ENCODE peak calls at places on chromosomes 7 and 10, in five cellular contexts. I is neuronal stem cell, T is H9, P is IMR-90, S is mesendoderm. X is an unnamed sample.

GRCh38 chr10:102645741-102646609 is 1.7 kb downstream of the TRIM8 start:
- DNase-seq in I (no peak), T (no peak), P (peak), S (peak), X (peak)

GRCh38 chr7:129101746-129102145 is 42.8 kb upstream of the TSPAN33 start:
- DNase-seq in I (no peak), T (no peak), P (no peak), S (no peak), X (no peak)

GRCh38 chr10:45379303-45379726 is 5.3 kb downstream of the ALOX5 start:
- DNase-seq in I (no peak), T (no peak), P (no peak), S (no peak), X (no peak)

GRCh38 chr7:128155100-128155763 is 85.8 kb upstream of the LEP start:
- DNase-seq in I (no peak), T (peak), P (no peak), S (peak), X (no peak)

GRCh38 chr7:100881136-100881535 is 6.2 kb downstream of the SRRT start:
- DNase-seq in I (no peak), T (no peak), P (no peak), S (no peak), X (no peak)

GRCh38 chr7:5423272-5423843 is at the start of gene TNRC18:
- DNase-seq in I (no peak), T (no peak), P (no peak), S (no peak), X (no peak)

GRCh38 chr7:95811846-95812445 is 39.6 kb downstream of the DYNC1I1 start:
- DNase-seq in I (no peak), T (no peak), P (no peak), S (no peak), X (no peak)

GRCh38 chr7:37740398-37740797 is 56.8 kb downstream of the GPR141 start:
- DNase-seq in I (no peak), T (no peak), P (no peak), S (no peak), X (no peak)

GRCh38 chr10:63633677-63634487 is 112.7 kb downstream of the REEP3 start:
- DNase-seq in I (no peak), T (no peak), P (peak), S (peak), X (peak)

GRCh38 chr10:132926777-132927650 is 15.4 kb downstream of the CFAP46 start:
- DNase-seq in I (no peak), T (no peak), P (no peak), S (no peak), X (no peak)

GRCh38 chr7:79376297-79377025 is 77.0 kb downstream of the MAGI2 start:
- DNase-seq in I (no peak), T (no peak), P (peak), S (no peak), X (peak)

GRCh38 chr7:141864765-141865447 is 23.6 kb upstream of the PRSS37 start:
- DNase-seq in I (no peak), T (no peak), P (no peak), S (no peak), X (no peak)

GRCh38 chr7:107967420-107967819 is 35.5 kb downstream of the LAMB1 start:
- DNase-seq in I (no peak), T (no peak), P (no peak), S (no peak), X (no peak)

GRCh38 chr10:58555170-58555929 is 42.7 kb downstream of the BICC1 start:
- DNase-seq in I (no peak), T (no peak), P (no peak), S (no peak), X (no peak)
- H4K8ac ChIP-seq in I (no peak), T (no peak), P (no peak), S (no peak), X (no peak)

DNA sequence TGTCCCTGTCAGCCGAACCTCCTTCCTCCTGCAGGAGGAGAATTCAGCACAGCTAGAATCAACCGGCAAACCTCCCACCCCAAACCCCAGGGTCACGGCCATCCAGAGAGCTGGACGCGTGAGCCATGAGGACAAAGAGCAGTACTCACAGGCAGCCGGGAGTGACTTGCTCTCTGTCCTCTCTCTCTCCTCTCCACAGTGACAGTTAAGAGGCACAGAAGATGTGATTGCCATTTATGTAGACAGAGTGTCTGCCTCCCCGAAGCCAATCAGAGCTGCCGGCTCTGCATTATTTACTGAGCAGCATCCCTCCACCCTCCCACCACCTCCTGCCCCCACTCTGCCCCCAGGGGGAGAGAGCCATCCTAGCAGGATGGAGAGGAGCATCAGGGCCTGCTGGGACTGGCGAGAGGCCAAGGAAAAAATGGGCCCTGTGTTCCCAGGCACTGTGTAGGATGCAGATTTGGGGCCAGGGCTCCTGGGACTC is 4.3 kb downstream of the DDC start:
- DNase-seq in I (no peak), T (no peak), P (no peak), S (peak), X (no peak)
- H4K8ac ChIP-seq in I (no peak), T (no peak), P (no peak), S (no peak), X (no peak)

GRCh38 chr10:68075550-68076004 is 494 bp upstream of the HERC4 start:
- DNase-seq in I (no peak), T (no peak), P (no peak), S (no peak), X (no peak)

GRCh38 chr10:68074775-68075549 is at the start of gene HERC4:
- DNase-seq in I (peak), T (peak), P (peak), S (peak), X (peak)

GRCh38 chr10:68073631-68074403 is 1.3 kb downstream of the HERC4 start:
- DNase-seq in I (no peak), T (no peak), P (peak), S (no peak), X (peak)

GRCh38 chr10:68077026-68077425 is 1.9 kb upstream of the HERC4 start:
- DNase-seq in I (no peak), T (no peak), P (no peak), S (no peak), X (no peak)

GRCh38 chr10:68074404-68074774 is 694 bp downstream of the HERC4 start:
- DNase-seq in I (no peak), T (no peak), P (no peak), S (no peak), X (no peak)
- H4K8ac ChIP-seq in I (no peak), T (no peak), P (peak), S (no peak), X (peak)

GRCh38 chr7:13879994-13880686 is 109.3 kb downstream of the ETV1 start:
- DNase-seq in I (no peak), T (no peak), P (peak), S (peak), X (no peak)

GRCh38 chr7:13878154-13878553 is 111.3 kb downstream of the ETV1 start:
- DNase-seq in I (no peak), T (no peak), P (no peak), S (no peak), X (no peak)

GRCh38 chr7:13882051-13882450 is 107.4 kb downstream of the ETV1 start:
- DNase-seq in I (no peak), T (no peak), P (no peak), S (no peak), X (no peak)

GRCh38 chr7:13880789-13881188 is 108.7 kb downstream of the ETV1 start:
- DNase-seq in I (no peak), T (no peak), P (peak), S (no peak), X (no peak)

GRCh38 chr7:13879143-13879542 is 110.3 kb downstream of the ETV1 start:
- DNase-seq in I (no peak), T (no peak), P (no peak), S (no peak), X (no peak)
- H4K8ac ChIP-seq in I (no peak), T (no peak), P (no peak), S (no peak), X (no peak)

DNA sequence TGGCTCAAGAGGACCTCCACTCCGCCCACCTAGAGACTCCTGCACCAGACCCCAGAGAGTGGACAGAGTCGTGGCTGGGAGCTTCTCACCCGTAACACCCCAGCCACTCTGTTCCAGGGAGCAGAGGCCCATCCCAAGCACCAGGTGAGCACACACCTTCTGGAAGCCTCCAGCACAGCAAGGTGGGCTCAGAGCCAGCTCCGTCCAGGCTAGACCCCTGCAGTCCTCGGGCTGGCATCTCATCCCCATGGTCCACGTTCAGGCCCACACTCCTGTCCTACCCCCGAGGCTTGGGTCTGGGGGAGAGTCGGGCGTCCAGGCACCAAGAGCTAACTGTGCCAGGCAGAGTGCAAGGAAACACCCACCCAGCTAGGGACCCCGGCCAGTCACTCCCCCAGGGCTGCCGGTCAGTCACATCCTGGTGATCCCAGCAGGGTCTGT is 13.2 kb downstream of the PDGFA start:
- DNase-seq in I (no peak), T (no peak), P (no peak), S (no peak), X (no peak)
- H4K8ac ChIP-seq in I (peak), T (no peak), P (no peak), S (no peak), X (no peak)

DNA sequence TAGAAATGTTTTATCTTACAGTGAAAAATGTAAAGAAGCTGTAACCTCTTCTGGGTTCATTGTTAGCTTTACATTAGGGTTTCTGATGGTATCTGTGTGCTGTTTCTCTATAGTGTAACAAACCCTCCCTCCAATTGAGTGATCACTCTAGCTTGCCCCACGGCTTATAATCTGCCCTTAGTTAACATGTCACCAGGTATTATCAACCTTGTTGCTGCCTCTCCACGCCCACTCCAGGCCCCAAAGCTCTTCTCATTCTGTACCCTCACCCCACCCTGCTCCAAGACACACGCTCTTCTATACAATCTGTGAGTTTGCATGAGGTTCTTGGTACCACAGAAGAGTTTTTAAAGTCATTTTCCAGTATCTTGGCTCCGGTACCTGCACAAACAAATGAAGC is 139.4 kb downstream of the ARID5B start:
- DNase-seq in I (no peak), T (no peak), P (no peak), S (no peak), X (no peak)
- H4K8ac ChIP-seq in I (no peak), T (no peak), P (no peak), S (no peak), X (no peak)

GRCh38 chr7:138238734-138239133 is 162.5 kb downstream of the AKR1D1 start:
- DNase-seq in I (no peak), T (no peak), P (no peak), S (no peak), X (no peak)

GRCh38 chr7:138243430-138243829 is 167.2 kb downstream of the AKR1D1 start:
- DNase-seq in I (peak), T (peak), P (no peak), S (peak), X (peak)

GRCh38 chr7:138237995-138238394 is 161.7 kb downstream of the AKR1D1 start:
- DNase-seq in I (no peak), T (no peak), P (no peak), S (peak), X (no peak)

GRCh38 chr7:138235207-138235606 is 158.9 kb downstream of the AKR1D1 start:
- DNase-seq in I (no peak), T (no peak), P (no peak), S (no peak), X (no peak)

GRCh38 chr7:138239244-138239643 is 163.0 kb downstream of the AKR1D1 start:
- DNase-seq in I (no peak), T (no peak), P (no peak), S (peak), X (peak)
- H4K8ac ChIP-seq in I (no peak), T (no peak), P (no peak), S (no peak), X (no peak)

DNA sequence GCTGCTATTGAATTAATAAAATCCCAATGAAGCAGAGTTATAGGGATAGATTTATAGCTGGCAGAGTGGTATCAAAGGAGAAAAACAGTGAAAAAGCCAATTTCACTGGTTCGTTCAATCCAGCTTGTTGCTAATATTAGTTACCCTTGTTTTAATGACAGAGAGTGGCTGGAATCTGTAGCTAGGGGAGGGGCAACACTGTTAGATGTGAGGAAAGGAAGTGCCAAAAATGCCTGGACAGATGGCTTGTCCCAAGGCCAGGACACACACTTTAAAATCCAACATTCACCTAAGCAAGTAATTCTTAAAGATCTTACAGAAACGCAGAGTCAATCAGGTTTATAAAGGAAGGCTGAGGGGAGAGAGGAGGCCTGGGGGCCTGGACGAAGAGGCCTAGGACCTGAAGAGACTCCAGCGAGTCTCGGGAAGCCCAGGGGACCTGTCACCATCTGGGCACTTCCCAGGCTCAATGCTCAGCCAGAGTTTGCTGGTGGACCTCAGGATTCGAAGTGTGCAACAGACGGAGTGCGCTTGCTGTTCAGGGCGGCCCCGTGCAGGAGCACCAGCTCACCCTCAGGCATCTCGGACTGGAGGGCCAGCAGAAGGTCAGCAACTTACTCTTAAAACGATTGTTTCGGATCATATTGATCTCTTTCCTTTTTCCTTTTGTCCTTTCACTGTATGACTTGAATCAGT is 36.7 kb downstream of the TMEM248 start:
- DNase-seq in I (no peak), T (no peak), P (no peak), S (no peak), X (no peak)
- H4K8ac ChIP-seq in I (no peak), T (no peak), P (no peak), S (no peak), X (no peak)

DNA sequence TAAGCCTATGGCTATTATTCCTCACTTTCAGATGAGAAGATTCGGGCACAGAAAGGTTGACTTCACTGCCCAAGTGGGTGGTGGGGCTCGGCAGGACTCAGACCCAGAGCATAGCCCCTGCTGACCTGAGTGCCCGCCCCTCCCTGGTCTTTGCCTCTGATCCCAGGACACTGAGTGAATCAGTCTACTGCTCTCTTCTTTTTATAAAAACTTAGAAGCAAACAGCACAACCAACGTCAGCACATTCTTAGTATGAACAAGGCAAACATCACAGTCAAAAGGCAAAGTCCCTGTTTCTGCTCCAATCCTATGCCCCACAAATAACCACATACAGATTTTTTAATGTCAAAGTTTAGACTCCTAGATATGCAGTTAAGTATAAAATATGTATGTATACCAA is 237.8 kb downstream of the ZMYND11 start:
- DNase-seq in I (no peak), T (no peak), P (peak), S (no peak), X (peak)
- H4K8ac ChIP-seq in I (no peak), T (no peak), P (no peak), S (no peak), X (no peak)